ENCODE peak calls at places on chromosomes 3 and 15, in nine cellular contexts. T, L, M, G, E, J, Z, D and U are unnamed samples.

GRCh38 chr3:141710888-141711616 is 27.0 kb upstream of the RNF7 start:
- DNase-seq in T (peak), G (no peak), E (peak), Z (peak), L (no peak), D (no peak), J (no peak), M (peak), U (no peak)

GRCh38 chr15:59447367-59447766 is 9.4 kb downstream of the FAM81A start:
- DNase-seq in J (no peak), D (no peak), L (no peak), G (no peak), E (no peak), M (no peak), T (no peak), Z (no peak), U (no peak)

GRCh38 chr3:130748981-130749380 is 2.4 kb upstream of the PIK3R4 start:
- DNase-seq in M (no peak), Z (no peak), E (no peak), D (no peak), T (peak), L (no peak), G (no peak), J (no peak), U (no peak)

GRCh38 chr3:149605902-149606301 is 51.9 kb downstream of the WWTR1 start:
- DNase-seq in L (no peak), E (no peak), J (no peak), G (no peak), D (no peak), T (no peak), M (peak), Z (peak), U (no peak)

GRCh38 chr3:188217011-188217463 is 63.1 kb downstream of the LPP start:
- DNase-seq in D (no peak), Z (no peak), J (no peak), G (no peak), M (no peak), E (no peak), T (no peak), L (no peak), U (no peak)

GRCh38 chr15:75620776-75621536 is 4.6 kb downstream of the SNUPN start:
- DNase-seq in E (peak), Z (peak), M (peak), L (peak), G (peak), T (peak), J (peak), D (no peak), U (peak)

GRCh38 chr15:63181658-63182057 is 7.7 kb upstream of the RAB8B start:
- DNase-seq in G (no peak), L (no peak), E (no peak), T (peak), M (no peak), J (no peak), Z (no peak), D (no peak), U (no peak)

GRCh38 chr3:130789678-130790340 is 43.2 kb upstream of the PIK3R4 start:
- DNase-seq in D (no peak), M (no peak), J (no peak), G (no peak), Z (no peak), L (no peak), E (no peak), T (no peak), U (no peak)

GRCh38 chr3:192409203-192409837 is 318.0 kb downstream of the FGF12 start:
- DNase-seq in G (peak), D (peak), T (peak), E (peak), J (peak), M (peak), L (peak), Z (no peak), U (peak)

GRCh38 chr15:98518823-98519561 is 129.3 kb upstream of the IGF1R start:
- DNase-seq in E (no peak), L (peak), Z (peak), J (no peak), M (peak), T (peak), D (peak), G (peak), U (peak)

GRCh38 chr3:142445816-142446254 is 2.0 kb downstream of the XRN1 start:
- DNase-seq in G (no peak), J (no peak), D (no peak), E (no peak), L (no peak), M (peak), T (peak), Z (peak), U (no peak)

GRCh38 chr3:53109822-53110771 is 20.1 kb downstream of the RFT1 start:
- DNase-seq in E (peak), M (peak), L (peak), T (peak), J (peak), Z (peak), G (peak), D (no peak), U (no peak)

GRCh38 chr15:70762469-70763119 is 764 bp downstream of the UACA start:
- DNase-seq in D (peak), G (peak), Z (peak), L (peak), E (peak), J (peak), M (peak), T (peak), U (peak)

GRCh38 chr15:70761931-70762468 is 1.4 kb downstream of the UACA start:
- DNase-seq in J (no peak), G (no peak), T (peak), E (no peak), L (no peak), M (no peak), Z (peak), D (no peak), U (no peak)

GRCh38 chr15:70758790-70759462 is 4.4 kb downstream of the UACA start:
- DNase-seq in D (no peak), E (no peak), T (no peak), G (no peak), J (no peak), Z (no peak), M (no peak), L (no peak), U (no peak)

GRCh38 chr15:70763120-70763949 is at the start of gene UACA:
- DNase-seq in T (peak), Z (peak), L (peak), G (peak), J (peak), M (peak), E (peak), D (peak), U (peak)

GRCh38 chr15:70761046-70761445 is 2.3 kb downstream of the UACA start:
- DNase-seq in G (no peak), L (no peak), M (no peak), Z (peak), E (no peak), J (no peak), D (no peak), T (no peak), U (no peak)
- H3K4me3 ChIP-seq in G (no peak), L (no peak), M (peak), Z (peak), E (peak), J (peak), D (no peak), T (peak), U (no peak)

GRCh38 chr3:159982442-159982841 is 6.2 kb upstream of the IL12A start:
- DNase-seq in G (no peak), D (no peak), Z (no peak), E (no peak), J (no peak), T (no peak), L (no peak), M (no peak), U (no peak)

GRCh38 chr3:159977295-159977694 is 11.3 kb upstream of the IL12A start:
- DNase-seq in E (no peak), L (no peak), G (no peak), T (no peak), Z (no peak), J (no peak), D (no peak), M (no peak), U (no peak)

GRCh38 chr3:159978918-159979703 is 9.5 kb upstream of the IL12A start:
- DNase-seq in T (no peak), G (no peak), J (no peak), M (no peak), E (no peak), D (no peak), L (no peak), Z (no peak), U (no peak)

GRCh38 chr3:159978353-159978752 is 10.3 kb upstream of the IL12A start:
- DNase-seq in G (no peak), Z (no peak), L (no peak), J (no peak), T (no peak), E (no peak), M (no peak), D (no peak), U (no peak)
- H3K4me3 ChIP-seq in G (no peak), Z (no peak), L (no peak), J (no peak), T (no peak), E (no peak), M (no peak), D (no peak), U (no peak)

GRCh38 chr3:182760576-182761164 is 32.6 kb upstream of the ATP11B start:
- DNase-seq in J (no peak), G (no peak), M (no peak), Z (no peak), D (no peak), L (no peak), T (peak), E (no peak), U (no peak)
- H3K4me3 ChIP-seq in J (no peak), G (no peak), M (no peak), Z (no peak), D (no peak), L (no peak), T (no peak), E (no peak), U (no peak)

DNA sequence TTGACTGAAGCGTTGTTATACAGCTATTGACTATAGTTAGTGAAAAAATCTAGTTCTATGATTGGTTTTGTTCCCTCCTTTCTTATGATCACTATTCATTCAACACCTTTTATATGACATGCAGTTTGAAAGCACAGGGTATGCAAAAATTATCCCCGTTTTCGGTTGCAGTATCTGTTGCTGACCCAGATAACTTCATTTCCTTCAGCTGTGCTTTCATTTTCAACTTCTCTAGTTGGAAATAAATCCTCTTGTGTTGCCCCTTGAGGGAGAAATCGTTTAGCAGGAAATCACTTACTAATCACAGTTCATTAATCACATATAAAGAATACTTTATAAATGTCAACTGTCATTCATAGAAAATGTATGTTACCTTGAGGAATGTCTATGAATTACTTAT is 55.1 kb downstream of the MBNL1 start:
- DNase-seq in G (no peak), Z (no peak), D (no peak), M (no peak), T (no peak), J (no peak), E (no peak), L (no peak), U (no peak)
- H3K4me3 ChIP-seq in G (no peak), Z (no peak), D (no peak), M (no peak), T (no peak), J (peak), E (no peak), L (no peak), U (no peak)

GRCh38 chr15:52292780-52293392 is 2.7 kb downstream of the MYO5C start:
- DNase-seq in L (no peak), D (peak), Z (no peak), G (no peak), M (no peak), E (no peak), J (no peak), T (no peak), U (no peak)
- H3K4me3 ChIP-seq in L (no peak), D (peak), Z (no peak), G (no peak), M (no peak), E (no peak), J (no peak), T (no peak), U (no peak)

GRCh38 chr3:57160046-57160730 is 5.0 kb downstream of the IL17RD start:
- DNase-seq in T (no peak), J (peak), G (no peak), E (no peak), L (no peak), D (no peak), M (peak), Z (peak), U (peak)

GRCh38 chr3:57158813-57159678 is 6.1 kb downstream of the IL17RD start:
- DNase-seq in E (no peak), M (no peak), L (no peak), J (no peak), D (no peak), G (no peak), Z (no peak), T (no peak), U (no peak)

GRCh38 chr3:57161915-57162314 is 3.2 kb downstream of the IL17RD start:
- DNase-seq in G (no peak), J (no peak), E (no peak), T (no peak), L (no peak), M (no peak), Z (no peak), D (no peak), U (no peak)

GRCh38 chr3:57160731-57161086 is 4.4 kb downstream of the IL17RD start:
- DNase-seq in M (no peak), J (no peak), D (no peak), L (no peak), Z (no peak), E (no peak), G (no peak), T (no peak), U (no peak)

DNA sequence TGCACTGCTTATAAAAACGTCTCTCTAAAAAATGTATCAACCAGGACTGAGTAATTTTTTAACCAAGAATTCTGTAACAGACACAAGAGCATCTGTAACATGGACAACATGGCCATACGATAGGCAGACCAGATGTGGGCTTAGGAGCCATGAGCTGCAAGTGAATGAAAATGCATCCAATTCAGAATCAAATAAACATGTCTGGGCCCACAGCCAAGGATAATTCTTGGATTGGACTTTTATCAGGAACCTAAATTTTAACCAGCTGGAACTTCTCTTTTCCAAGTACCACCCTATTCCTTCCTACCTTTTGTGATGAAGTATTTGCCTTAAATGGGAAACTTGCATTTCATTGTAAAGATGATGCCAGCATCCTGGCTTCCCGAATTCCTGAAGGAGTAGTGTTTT is 4.0 kb downstream of the IL17RD start:
- DNase-seq in Z (no peak), D (no peak), G (no peak), E (no peak), M (peak), J (no peak), T (peak), L (no peak), U (no peak)
- H3K4me3 ChIP-seq in Z (no peak), D (no peak), G (no peak), E (no peak), M (no peak), J (no peak), T (no peak), L (no peak), U (no peak)

GRCh38 chr3:123799544-123800351 is 84.4 kb downstream of the MYLK start:
- DNase-seq in L (no peak), T (peak), G (peak), M (no peak), Z (peak), E (no peak), D (no peak), J (no peak), U (peak)
- H3K4me3 ChIP-seq in L (no peak), T (no peak), G (no peak), M (no peak), Z (peak), E (peak), D (no peak), J (no peak), U (no peak)